ENCODE peak calls at places on chromosomes 13 and 19, in eight cellular contexts. V is kidney glomerular epithelial cell; D is HuH-7.5; A is posterior cingulate gyrus; F is BJ; O is stimulated activated CD4-positive, alpha-beta T cell treated with anti-CD3 and anti-CD28 coated beads, Interleukin-4, amount 100 ng/mL, for 48 hours; E is cardiac septum; J is anterior cingulate cortex. U is an unnamed sample.
A peak's percentile ranks its signal among the peaks of the same experiment; 100 is the strongest.

GRCh38 chr19:1929051-1929742 is 11.8 kb upstream of the CSNK1G2 start:
- DNase-seq in O (peak; percentile 78), E (peak; percentile 92), A (peak; percentile 94), F (peak; percentile 4), J (peak; percentile 41), D (peak; percentile 95), V (peak; percentile 33), U (peak; percentile 87)

GRCh38 chr19:18282021-18282787 is 782 bp upstream of the JUND start:
- DNase-seq in D (no peak), A (no peak), V (peak; percentile 80), F (no peak), O (peak; percentile 28), E (no peak), J (no peak), U (no peak)

GRCh38 chr13:57878291-57878690 is 246.7 kb downstream of the PCDH17 start:
- DNase-seq in J (no peak), E (no peak), A (no peak), O (no peak), D (no peak), V (no peak), F (no peak), U (no peak)

GRCh38 chr19:16365300-16365996 is 40.8 kb downstream of the KLF2 start:
- DNase-seq in F (no peak), E (no peak), V (no peak), J (no peak), D (no peak), O (no peak), A (peak; percentile 76), U (no peak)

GRCh38 chr13:40508112-40508511 is 158.3 kb downstream of the FOXO1 start:
- DNase-seq in A (no peak), V (peak; percentile 91), O (no peak), E (no peak), F (peak; percentile 72), J (no peak), D (no peak), U (no peak)

GRCh38 chr13:93283255-93283654 is 56.6 kb downstream of the GPC6 start:
- DNase-seq in J (no peak), D (no peak), A (no peak), O (no peak), F (no peak), V (no peak), E (no peak), U (no peak)

GRCh38 chr19:41887711-41888382 is 4.9 kb downstream of the ARHGEF1 start:
- DNase-seq in F (peak; percentile 15), V (peak; percentile 79), E (no peak), O (peak; percentile 80), J (peak; percentile 54), D (peak; percentile 48), A (no peak), U (peak; percentile 73)

GRCh38 chr19:1061987-1062386 is 5.0 kb upstream of the ARHGAP45 start:
- DNase-seq in F (no peak), V (no peak), A (no peak), E (no peak), D (no peak), J (no peak), O (no peak), U (no peak)

GRCh38 chr19:55336101-55336500 is 3.6 kb upstream of the KMT5C start:
- DNase-seq in V (no peak), O (no peak), D (no peak), A (no peak), F (no peak), E (no peak), J (no peak), U (no peak)

GRCh38 chr19:54429545-54430227 is 14.4 kb downstream of the TTYH1 start:
- DNase-seq in E (no peak), V (no peak), J (no peak), O (no peak), A (peak; percentile 76), D (no peak), F (no peak), U (no peak)

GRCh38 chr19:40689339-40690049 is 957 bp downstream of the NUMBL start:
- DNase-seq in E (no peak), V (no peak), O (no peak), D (no peak), F (no peak), A (peak; percentile 77), J (no peak), U (no peak)

GRCh38 chr13:106523566-106523965 is 11.9 kb downstream of the EFNB2 start:
- DNase-seq in O (no peak), F (no peak), E (no peak), A (no peak), D (no peak), V (no peak), J (no peak), U (no peak)

GRCh38 chr13:96003304-96003703 is 49.9 kb downstream of the UGGT2 start:
- DNase-seq in F (no peak), J (no peak), O (no peak), V (no peak), A (no peak), D (no peak), E (no peak), U (no peak)

GRCh38 chr19:52943884-52944643 is 18.6 kb downstream of the ZNF816 start:
- DNase-seq in E (no peak), J (no peak), D (no peak), A (peak; percentile 39), V (no peak), F (no peak), O (no peak), U (no peak)

GRCh38 chr13:73851104-73851503 is 283.1 kb downstream of the KLF12 start:
- DNase-seq in D (no peak), E (no peak), A (no peak), F (no peak), O (no peak), J (no peak), V (no peak), U (no peak)

GRCh38 chr19:1402411-1403070 is 1.2 kb upstream of the GAMT start:
- DNase-seq in O (no peak), V (no peak), J (no peak), E (no peak), A (peak; percentile 80), D (no peak), F (no peak), U (no peak)

GRCh38 chr19:42086770-42087550 is 11.0 kb downstream of the ZNF574 start:
- DNase-seq in F (no peak), J (no peak), V (no peak), A (peak; percentile 24), D (no peak), E (no peak), O (no peak), U (no peak)

GRCh38 chr13:60327551-60327950 is 69.5 kb upstream of the TDRD3 start:
- DNase-seq in V (no peak), E (no peak), F (no peak), D (no peak), J (no peak), O (no peak), A (no peak), U (no peak)

GRCh38 chr13:98454389-98454881 is 122.5 kb downstream of the STK24 start:
- DNase-seq in O (no peak), J (no peak), A (no peak), V (peak; percentile 47), F (peak; percentile 87), E (no peak), D (no peak), U (no peak)

GRCh38 chr13:109152311-109152820 is 523.0 kb downstream of the MYO16 start:
- DNase-seq in A (no peak), D (no peak), O (no peak), F (no peak), V (no peak), J (no peak), E (no peak), U (no peak)

GRCh38 chr19:28420731-28421550 is 792.0 kb downstream of the UQCRFS1 start:
- DNase-seq in O (no peak), J (no peak), E (no peak), V (no peak), A (no peak), D (no peak), F (no peak), U (no peak)

GRCh38 chr19:18107235-18108083 is 9.9 kb downstream of the MAST3 start:
- DNase-seq in O (no peak), F (no peak), D (no peak), V (no peak), A (no peak), J (no peak), E (no peak), U (no peak)

GRCh38 chr19:54654447-54655321 is 8.1 kb upstream of the LILRB4 start:
- DNase-seq in V (no peak), E (no peak), F (no peak), D (no peak), A (no peak), J (no peak), O (no peak), U (no peak)

GRCh38 chr13:74061939-74062595 is 72.1 kb downstream of the KLF12 start:
- DNase-seq in O (no peak), D (no peak), F (peak; percentile 28), A (no peak), V (no peak), J (no peak), E (no peak), U (no peak)

GRCh38 chr13:29204651-29205050 is 384.5 kb downstream of the MTUS2 start:
- DNase-seq in D (no peak), O (no peak), A (peak; percentile 59), F (no peak), V (no peak), J (no peak), E (no peak), U (no peak)

GRCh38 chr19:45331411-45331810 is 8.7 kb upstream of the CKM start:
- DNase-seq in J (no peak), F (no peak), A (no peak), E (no peak), O (no peak), D (no peak), V (no peak), U (no peak)

GRCh38 chr19:47073574-47073973 is 25.1 kb upstream of the TMEM160 start:
- DNase-seq in D (no peak), O (no peak), V (no peak), F (no peak), J (no peak), E (no peak), A (no peak), U (no peak)

GRCh38 chr13:75305057-75305456 is 176.9 kb downstream of the TBC1D4 start:
- DNase-seq in O (no peak), V (no peak), J (no peak), F (no peak), D (no peak), A (no peak), E (no peak), U (no peak)

GRCh38 chr19:2969104-2969504 is 8.3 kb upstream of the TLE6 start:
- DNase-seq in E (no peak), J (no peak), F (no peak), D (no peak), V (no peak), A (no peak), O (no peak), U (no peak)

GRCh38 chr19:16615788-16616187 is 12.2 kb downstream of the MED26 start:
- DNase-seq in E (no peak), F (no peak), O (no peak), V (no peak), A (no peak), D (no peak), J (no peak), U (no peak)

GRCh38 chr19:5949792-5950305 is 28.1 kb downstream of the RANBP3 start:
- DNase-seq in A (peak; percentile 75), F (no peak), V (no peak), D (no peak), O (no peak), J (no peak), E (peak; percentile 79), U (no peak)

GRCh38 chr13:108902557-108903155 is 273.2 kb downstream of the MYO16 start:
- DNase-seq in J (no peak), V (peak; percentile 14), F (no peak), A (no peak), D (no peak), E (no peak), O (no peak), U (no peak)

GRCh38 chr13:46962286-46962941 is 65.6 kb upstream of the HTR2A start:
- DNase-seq in V (no peak), F (no peak), J (no peak), D (no peak), E (no peak), O (no peak), A (no peak), U (no peak)

GRCh38 chr19:1861599-1862031 is 1.8 kb downstream of the KLF16 start:
- DNase-seq in E (no peak), A (no peak), F (no peak), O (no peak), D (no peak), V (no peak), J (no peak), U (no peak)

U was measured in HTR-8/SVneo.